ENCODE peak calls at places on chromosome 7, in five cellular contexts. H is upper lobe of left lung, I is HepG2, Q is foreskin fibroblast, E is right atrium auricular region. X is an unnamed sample.

GRCh38 chr7:77651544-77652162 is 44.6 kb upstream of the RSBN1L start:
- DNase-seq in I (peak; percentile 36), Q (peak; percentile 23), H (no peak), E (no peak), X (no peak)

GRCh38 chr7:138865843-138866242 is 67.8 kb upstream of the ATP6V0A4 start:
- DNase-seq in E (no peak), H (no peak), I (no peak), Q (no peak), X (no peak)

GRCh38 chr7:134667899-134668298 is 21.2 kb downstream of the BPGM start:
- DNase-seq in H (no peak), I (no peak), Q (no peak), E (no peak), X (no peak)

GRCh38 chr7:39130740-39131538 is 153.2 kb downstream of the POU6F2 start:
- DNase-seq in I (no peak), E (no peak), Q (no peak), H (peak; percentile 55), X (no peak)

GRCh38 chr7:87534072-87534471 is 58.6 kb upstream of the ABCB4 start:
- DNase-seq in Q (no peak), E (no peak), I (no peak), H (no peak), X (no peak)

GRCh38 chr7:27182285-27182827 is 2.7 kb downstream of the HOXA11 start:
- DNase-seq in Q (no peak), E (no peak), H (no peak), I (no peak), X (no peak)

GRCh38 chr7:76356823-76357222 is 2.0 kb downstream of the YWHAG start:
- DNase-seq in I (no peak), Q (no peak), E (no peak), H (no peak), X (peak; percentile 37)

GRCh38 chr7:46939558-46939957 is 642.4 kb downstream of the TNS3 start:
- DNase-seq in I (no peak), Q (no peak), E (no peak), H (no peak), X (no peak)

GRCh38 chr7:137717045-137717444 is 129.7 kb downstream of the DGKI start:
- DNase-seq in Q (no peak), H (no peak), E (no peak), I (no peak), X (no peak)

DNA sequence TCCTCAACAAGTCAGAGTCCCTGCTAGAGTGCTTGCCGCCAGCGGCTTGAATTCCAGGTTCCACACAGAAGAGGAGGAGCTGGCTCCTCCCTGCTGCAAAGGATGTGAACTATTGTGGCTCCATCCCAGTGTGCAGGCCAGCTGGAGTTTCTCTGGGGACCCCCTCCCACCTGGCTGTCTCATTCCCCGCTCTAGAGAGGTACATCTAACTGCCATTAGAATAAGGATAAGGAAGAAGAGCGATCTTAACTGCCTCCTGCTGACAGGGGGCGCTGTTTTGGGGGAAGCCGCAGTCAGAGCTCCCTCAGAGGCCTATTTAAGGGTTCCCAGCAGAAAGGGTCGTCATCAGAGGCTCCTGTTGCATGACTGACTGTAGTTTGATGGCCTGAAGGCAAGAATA is 40.8 kb upstream of the HECW1 start:
- DNase-seq in Q (no peak), H (no peak), E (no peak), I (no peak), X (no peak)
- TF ChIP-seq CTCF in Q (peak; percentile 19), H (no peak), E (no peak), I (peak; percentile 38), X (peak; percentile 31)

DNA sequence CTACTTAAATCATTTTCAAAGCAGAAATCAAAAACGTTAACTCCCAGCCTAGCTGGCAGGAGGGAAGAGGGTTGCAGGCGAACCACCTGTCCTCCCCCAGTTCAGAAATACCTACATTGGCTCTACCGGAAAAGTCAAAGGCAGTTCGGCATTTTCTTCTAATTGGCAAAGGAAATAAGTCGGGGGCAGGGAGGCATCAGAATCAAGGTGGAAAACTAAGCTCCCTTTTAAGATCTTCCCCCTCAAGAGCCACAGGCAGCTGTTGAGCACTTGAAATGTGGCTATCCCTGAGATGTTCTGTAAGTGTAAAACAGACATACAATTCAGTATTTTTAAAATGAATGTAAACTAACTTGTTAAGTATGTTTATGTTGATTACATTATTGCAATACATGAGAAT is 957 bp upstream of the ELMO1 start:
- DNase-seq in Q (no peak), E (no peak), I (no peak), H (no peak), X (no peak)
- H3K4me3 ChIP-seq in Q (no peak overlapping the region), E (peak overlapping the region; percentile 75), I (no peak overlapping the region), H (no peak overlapping the region), X (no peak overlapping the region)

DNA sequence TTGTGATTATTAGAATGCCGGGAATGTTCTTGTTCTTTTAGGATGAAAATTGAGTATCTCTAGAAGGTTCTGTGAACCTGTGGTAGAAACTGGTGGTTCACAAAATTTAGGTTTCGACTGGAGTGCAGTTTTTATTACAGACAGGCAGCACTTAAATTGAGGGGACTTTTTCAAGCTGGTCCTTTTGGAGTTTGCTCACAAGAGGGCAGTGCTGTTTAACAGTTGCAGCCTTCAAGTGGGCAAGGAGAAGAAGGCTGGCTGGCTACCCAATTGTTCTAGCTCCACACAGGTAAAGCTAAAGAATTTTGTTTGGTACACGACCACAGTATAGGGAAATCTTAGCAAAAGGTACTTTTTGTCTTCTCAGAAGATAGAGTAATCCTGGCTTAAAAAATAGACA is 233.6 kb downstream of the SNX13 start:
- DNase-seq in H (peak; percentile 38), I (peak; percentile 46), Q (peak; percentile 51), E (no peak), X (peak; percentile 49)
- TF ChIP-seq CTCF in H (peak; percentile 30), I (peak; percentile 77), Q (peak; percentile 58), E (peak; percentile 75), X (peak; percentile 85)

GRCh38 chr7:92155108-92155755 is 21.0 kb upstream of the CYP51A1 start:
- DNase-seq in H (no peak), E (no peak), I (no peak), Q (no peak), X (no peak)

GRCh38 chr7:92161271-92161670 is 17.7 kb downstream of the LRRD1 start:
- DNase-seq in Q (no peak), E (no peak), H (no peak), I (no peak), X (no peak)

GRCh38 chr7:92156976-92157375 is 22.0 kb downstream of the LRRD1 start:
- DNase-seq in E (no peak), I (no peak), H (no peak), Q (no peak), X (no peak)

DNA sequence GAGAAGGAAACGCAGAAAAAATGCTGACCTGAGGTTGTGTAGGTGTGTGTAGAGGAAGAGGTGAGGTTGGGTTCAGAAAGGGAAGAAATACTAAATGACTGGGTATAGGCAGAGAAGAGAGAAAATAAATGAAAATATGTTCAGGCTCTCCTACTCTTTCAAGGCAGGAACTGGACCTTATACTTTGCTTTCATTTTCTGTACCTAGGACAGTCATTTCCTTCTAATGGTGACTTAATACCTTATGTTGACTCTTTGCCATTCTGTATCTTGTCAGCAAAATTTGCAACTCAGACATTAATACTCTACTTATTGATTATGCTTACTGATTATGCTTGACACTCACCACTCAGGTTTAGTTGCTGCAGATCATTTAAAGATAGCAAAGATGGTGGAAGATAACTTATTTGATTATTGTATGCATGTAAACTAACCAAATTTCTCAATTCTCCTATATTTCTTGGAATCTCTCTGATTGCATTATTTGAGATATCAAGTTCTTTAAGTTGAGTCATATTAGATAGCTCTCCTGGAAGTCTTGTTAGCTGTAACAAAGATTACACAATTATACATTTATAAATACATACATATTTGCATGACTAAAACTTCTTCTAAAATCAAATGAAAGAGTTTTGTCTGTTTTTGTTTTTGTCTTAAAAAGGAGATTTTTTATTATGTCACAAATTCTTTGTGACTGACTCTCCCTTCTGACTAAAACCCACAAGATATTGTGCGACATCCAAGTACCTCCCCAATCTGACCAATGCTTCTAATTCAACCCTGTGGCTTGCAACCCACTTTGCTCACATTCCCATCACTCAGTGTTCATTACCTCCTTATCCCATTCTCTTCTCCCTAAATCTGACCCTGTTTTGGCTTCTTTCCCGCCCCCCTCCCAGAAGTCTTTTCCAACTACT is 20.0 kb downstream of the LRRD1 start:
- DNase-seq in I (no peak), Q (peak; percentile 85), H (no peak), E (no peak), X (no peak)
- H3K4me3 ChIP-seq in I (no peak overlapping the region), Q (no peak overlapping the region), H (no peak overlapping the region), E (no peak overlapping the region), X (no peak overlapping the region)

GRCh38 chr7:30352169-30352568 is 67.8 kb downstream of the ZNRF2 start:
- DNase-seq in H (no peak), I (no peak), Q (no peak), E (no peak), X (no peak)
- TF ChIP-seq CTCF in H (no peak), I (no peak), Q (no peak), E (no peak), X (no peak)

GRCh38 chr7:157460721-157461120 is 123.9 kb downstream of the DNAJB6 start:
- DNase-seq in Q (no peak), I (no peak), H (no peak), E (peak; percentile 32), X (no peak)

GRCh38 chr7:157459966-157460365 is 123.2 kb downstream of the DNAJB6 start:
- DNase-seq in E (peak; percentile 26), H (peak; percentile 13), I (no peak), Q (no peak), X (no peak)

GRCh38 chr7:157463245-157463644 is 126.4 kb downstream of the DNAJB6 start:
- DNase-seq in E (no peak), H (no peak), I (no peak), Q (no peak), X (no peak)

GRCh38 chr7:157462840-157463239 is 126.0 kb downstream of the DNAJB6 start:
- DNase-seq in Q (no peak), H (peak; percentile 9), E (no peak), I (no peak), X (no peak)

DNA sequence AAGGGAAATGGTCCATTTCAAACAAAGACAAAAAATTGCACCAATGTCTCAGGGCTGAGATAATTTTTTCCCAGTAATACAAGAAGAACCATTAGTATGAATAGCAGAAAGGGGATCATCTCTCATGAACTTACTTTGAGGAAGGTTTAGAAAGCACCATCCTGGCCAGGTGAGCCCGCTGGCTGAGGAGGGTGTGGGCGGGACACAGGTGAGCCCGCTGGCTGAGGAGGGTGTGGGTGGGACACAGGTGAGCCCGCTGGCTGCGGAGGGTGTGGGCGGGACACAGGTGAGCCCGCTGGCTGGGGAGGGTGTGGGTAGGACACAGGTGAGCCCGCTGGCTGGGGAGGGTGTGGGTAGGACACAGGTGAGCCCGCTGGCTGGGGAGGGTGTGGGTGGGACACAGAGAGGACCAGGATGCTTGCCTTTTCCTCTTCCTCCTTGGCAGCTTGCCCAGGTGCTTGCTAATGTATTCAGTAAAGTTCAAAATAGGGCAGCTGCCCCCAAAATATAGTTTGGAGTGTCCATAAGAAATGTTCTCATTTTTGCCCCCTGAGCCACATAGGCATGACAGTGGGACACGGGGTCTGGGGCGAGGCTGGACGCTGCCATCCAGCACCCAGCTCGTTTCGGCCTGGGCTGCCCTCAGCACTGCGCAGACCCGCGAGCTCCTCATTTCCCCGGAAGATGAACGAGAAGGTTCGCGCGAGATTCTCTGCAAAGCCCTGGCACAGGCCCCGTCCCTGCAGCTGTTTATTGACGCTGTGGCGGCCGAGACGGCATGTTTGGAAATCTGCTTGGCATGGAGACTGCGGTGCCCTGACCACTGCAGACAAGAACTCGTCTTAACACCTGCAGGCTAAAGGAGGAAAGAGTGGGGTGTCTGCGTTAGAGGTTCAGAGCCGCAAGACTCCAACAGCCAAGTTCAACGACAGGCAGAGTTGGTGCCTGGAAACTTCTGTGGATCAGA is 125.3 kb downstream of the DNAJB6 start:
- DNase-seq in E (no peak), Q (no peak), H (peak; percentile 14), I (no peak), X (no peak)
- H3K4me3 ChIP-seq in E (no peak overlapping the region), Q (no peak overlapping the region), H (no peak overlapping the region), I (no peak overlapping the region), X (no peak overlapping the region)

X was measured in LNCaP clone FGC.